ENCODE peak calls at places on chromosome 16, in four cellular contexts. Z, H, B and Q are unnamed samples.
A peak's percentile ranks its signal among the peaks of the same experiment; 100 is the strongest.

GRCh38 chr16:67248401-67249177 is at the start of gene SLC9A5:
- DNase-seq in H (no peak), Z (no peak), B (peak; percentile 40), Q (no peak)

GRCh38 chr16:27817038-27817437 is 246.5 kb downstream of the GSG1L start:
- DNase-seq in H (no peak), Z (no peak), B (no peak), Q (no peak)

GRCh38 chr16:70267516-70267915 is 15.8 kb upstream of the EXOSC6 start:
- DNase-seq in B (peak; percentile 63), Z (peak; percentile 20), H (no peak), Q (peak; percentile 81)

GRCh38 chr16:86925067-86925791 is 346.9 kb downstream of the FOXL1 start:
- DNase-seq in H (no peak), Z (no peak), B (no peak), Q (no peak)

GRCh38 chr16:51163366-51163765 is 12.3 kb upstream of the SALL1 start:
- DNase-seq in Z (no peak), B (no peak), H (no peak), Q (no peak)

GRCh38 chr16:50809561-50809960 is 67.7 kb downstream of the CYLD start:
- DNase-seq in Z (no peak), H (no peak), B (no peak), Q (no peak)

GRCh38 chr16:10521681-10522274 is 58.6 kb downstream of the EMP2 start:
- DNase-seq in Z (no peak), H (no peak), B (peak; percentile 76), Q (peak; percentile 56)

GRCh38 chr16:86572041-86572521 is 5.5 kb downstream of the FOXC2 start:
- DNase-seq in Z (no peak), H (no peak), B (no peak), Q (no peak)